ENCODE peak calls at places on chromosomes 12 and 14, in ten cellular contexts. F is hepatocyte, K is left ventricle myocardium inferior, J is dorsolateral prefrontal cortex, E is MCF 10A, I is lower lobe of right lung, Q is tibial artery, X is HL-60, D is cardiac muscle cell, Z is uterus. T is an unnamed sample.
A peak's percentile ranks its signal among the peaks of the same experiment; 100 is the strongest.

GRCh38 chr12:123097521-123098084 is 53.3 kb downstream of the PITPNM2 start:
- DNase-seq in E (no peak), Z (no peak), D (peak; percentile 90), K (peak; percentile 75), X (no peak), I (no peak), J (peak; percentile 29), Q (peak; percentile 39), F (no peak), T (no peak)

GRCh38 chr12:40032433-40033259 is 73.2 kb downstream of the SLC2A13 start:
- DNase-seq in X (no peak), Z (no peak), D (no peak), J (no peak), Q (no peak), F (peak; percentile 29), I (no peak), E (no peak), K (no peak), T (no peak)

GRCh38 chr12:50845021-50845647 is 2.4 kb downstream of the TMPRSS12 start:
- DNase-seq in Z (no peak), E (peak; percentile 14), I (no peak), D (no peak), X (no peak), J (no peak), F (no peak), Q (no peak), K (no peak), T (no peak)

GRCh38 chr12:91685917-91686316 is 459.7 kb downstream of the BTG1 start:
- DNase-seq in I (no peak), Z (no peak), Q (no peak), D (no peak), E (peak; percentile 53), F (no peak), J (no peak), K (no peak), X (no peak), T (no peak)

GRCh38 chr12:22979854-22980253 is 354.9 kb downstream of the ETNK1 start:
- DNase-seq in D (no peak), F (no peak), E (no peak), J (no peak), X (no peak), I (no peak), Z (no peak), Q (no peak), K (no peak), T (no peak)

GRCh38 chr12:63150255-63151060 is 543 bp downstream of the AVPR1A start:
- DNase-seq in X (no peak), I (peak; percentile 41), D (peak; percentile 58), Q (peak; percentile 18), K (peak; percentile 23), F (peak; percentile 22), Z (peak; percentile 24), J (no peak), E (no peak), T (no peak)

GRCh38 chr14:101352567-101352966 is 208.7 kb upstream of the DIO3 start:
- DNase-seq in K (no peak), I (no peak), Q (no peak), E (no peak), Z (peak; percentile 11), X (no peak), J (peak; percentile 23), D (no peak), F (no peak), T (peak; percentile 59)

GRCh38 chr12:104370989-104371870 is 67.7 kb downstream of the EID3 start:
- DNase-seq in E (peak; percentile 36), J (no peak), F (no peak), X (no peak), D (no peak), I (no peak), K (no peak), Q (no peak), Z (no peak), T (peak; percentile 46)

GRCh38 chr12:47504775-47505446 is 200.9 kb downstream of the RPAP3 start:
- DNase-seq in E (no peak), J (no peak), Z (no peak), I (no peak), D (no peak), Q (no peak), F (no peak), K (no peak), X (no peak), T (no peak)

GRCh38 chr14:104530651-104531050 is 48.9 kb upstream of the C14orf180 start:
- DNase-seq in E (no peak), Q (no peak), J (no peak), X (no peak), K (no peak), F (no peak), D (no peak), Z (no peak), I (peak; percentile 7), T (peak; percentile 70)

GRCh38 chr12:8011331-8011730 is 21.2 kb upstream of the FOXJ2 start:
- DNase-seq in X (no peak), E (peak; percentile 46), Q (no peak), J (no peak), D (no peak), Z (no peak), F (no peak), I (no peak), K (no peak), T (no peak)

GRCh38 chr12:1843641-1844005 is 23.3 kb downstream of the LRTM2 start:
- DNase-seq in J (no peak), Q (no peak), X (no peak), E (no peak), K (no peak), I (peak; percentile 14), Z (no peak), F (no peak), D (no peak), T (no peak)

GRCh38 chr12:107126688-107127481 is 33.5 kb upstream of the CRY1 start:
- DNase-seq in D (no peak), J (no peak), I (no peak), Z (no peak), K (no peak), F (peak; percentile 16), X (no peak), E (peak; percentile 28), Q (no peak), T (no peak)
- TF ChIP-seq CTCF in D (peak; percentile 27), J (no peak), I (no peak), Z (no peak), K (no peak), F (peak; percentile 52), X (no peak), E (peak; percentile 31), Q (no peak), T (peak; percentile 41)

GRCh38 chr12:5965950-5966383 is 20.9 kb upstream of the ANO2 start:
- DNase-seq in J (peak; percentile 19), I (peak; percentile 70), D (peak; percentile 74), K (peak; percentile 29), Z (no peak), E (peak; percentile 61), F (peak; percentile 79), Q (peak; percentile 38), X (peak; percentile 30), T (no peak)
- TF ChIP-seq CTCF in J (peak; percentile 66), I (peak; percentile 76), D (peak; percentile 88), K (peak; percentile 81), Z (peak; percentile 55), E (peak; percentile 69), F (peak; percentile 78), Q (peak; percentile 80), X (peak; percentile 83), T (peak; percentile 87)

GRCh38 chr12:10365716-10366433 is 24.0 kb downstream of the KLRK1 start:
- DNase-seq in D (no peak), X (peak; percentile 6), K (no peak), I (no peak), J (no peak), Z (no peak), F (no peak), E (no peak), Q (no peak), T (no peak)
- TF ChIP-seq CTCF in D (peak; percentile 36), X (peak; percentile 6), K (peak; percentile 29), I (peak; percentile 21), J (no peak), Z (peak; percentile 11), F (no peak), E (no peak), Q (no peak), T (no peak)

GRCh38 chr12:109880049-109880931 is at the start of gene GLTP:
- DNase-seq in X (peak; percentile 69), J (peak; percentile 76), Z (peak; percentile 70), D (peak; percentile 95), Q (peak; percentile 77), F (peak; percentile 97), I (peak; percentile 91), E (peak; percentile 88), K (peak; percentile 87), T (peak; percentile 95)

GRCh38 chr12:109879332-109880048 is 851 bp downstream of the GLTP start:
- DNase-seq in J (peak; percentile 33), D (peak; percentile 14), Q (no peak), Z (no peak), I (no peak), E (peak; percentile 13), K (no peak), F (no peak), X (no peak), T (no peak)

GRCh38 chr12:109878247-109878625 is 2.1 kb downstream of the GLTP start:
- DNase-seq in K (no peak), X (no peak), Z (no peak), F (no peak), D (no peak), Q (no peak), J (peak; percentile 22), I (no peak), E (no peak), T (no peak)

GRCh38 chr12:109877504-109878246 is 2.7 kb downstream of the GLTP start:
- DNase-seq in K (no peak), F (no peak), I (no peak), J (no peak), Q (no peak), Z (no peak), D (no peak), X (no peak), E (no peak), T (no peak)

GRCh38 chr12:109878749-109879148 is 1.6 kb downstream of the GLTP start:
- DNase-seq in F (no peak), I (no peak), K (no peak), J (no peak), Q (no peak), Z (no peak), E (no peak), X (no peak), D (no peak), T (no peak)
- TF ChIP-seq CTCF in F (no peak), I (no peak), K (no peak), J (no peak), Q (no peak), Z (no peak), E (no peak), X (no peak), D (no peak), T (no peak)

T was measured in osteocyte.